ENCODE peak calls at places on chromosomes 7 and 10, in ten cellular contexts. S, T, H, L, U, D, O, R, M and A are unnamed samples.

GRCh38 chr10:14086596-14086995 is 244.1 kb downstream of the FRMD4A start:
- DNase-seq in S (no peak), T (no peak), H (no peak), L (no peak), U (no peak), D (no peak), O (no peak), R (no peak), M (no peak), A (no peak)

GRCh38 chr7:4040031-4040928 is 641.8 kb upstream of the FOXK1 start:
- DNase-seq in S (no peak), T (no peak), H (no peak), L (no peak), U (no peak), D (no peak), O (no peak), R (no peak), M (no peak), A (no peak)

GRCh38 chr10:25725917-25726716 is 207.9 kb upstream of the MYO3A start:
- DNase-seq in S (peak), T (no peak), H (peak), L (peak), U (no peak), D (peak), O (peak), R (peak), M (peak), A (peak)

GRCh38 chr10:132607961-132608495 is 70.4 kb downstream of the INPP5A start:
- DNase-seq in S (no peak), T (no peak), H (no peak), L (no peak), U (peak), D (no peak), O (no peak), R (no peak), M (no peak), A (no peak)

GRCh38 chr10:43926875-43927406 is 278.3 kb upstream of the ZNF32 start:
- DNase-seq in S (no peak), T (no peak), H (no peak), L (no peak), U (no peak), D (no peak), O (no peak), R (no peak), M (no peak), A (no peak)

GRCh38 chr7:91424372-91424771 is 160.1 kb downstream of the FZD1 start:
- DNase-seq in S (no peak), T (no peak), H (no peak), L (peak), U (no peak), D (no peak), O (no peak), R (no peak), M (no peak), A (no peak)

GRCh38 chr7:54544356-54545240 is 2.4 kb downstream of the VSTM2A start:
- DNase-seq in S (no peak), T (no peak), H (no peak), L (no peak), U (no peak), D (no peak), O (no peak), R (no peak), M (no peak), A (no peak)

GRCh38 chr7:28955723-28956607 is 2.2 kb downstream of the TRIL start:
- DNase-seq in S (peak), T (no peak), H (peak), L (peak), U (peak), D (no peak), O (no peak), R (peak), M (peak), A (peak)

GRCh38 chr7:34718867-34719266 is 60.8 kb downstream of the NPSR1 start:
- DNase-seq in S (no peak), T (no peak), H (no peak), L (no peak), U (no peak), D (no peak), O (no peak), R (no peak), M (no peak), A (no peak)

GRCh38 chr7:81299272-81299671 is 380.4 kb upstream of the SEMA3C start:
- DNase-seq in S (no peak), T (no peak), H (peak), L (peak), U (no peak), D (no peak), O (no peak), R (peak), M (peak), A (peak)

GRCh38 chr10:70539471-70539870 is 60.9 kb downstream of the PALD1 start:
- DNase-seq in S (no peak), T (no peak), H (no peak), L (no peak), U (no peak), D (no peak), O (no peak), R (no peak), M (no peak), A (no peak)

GRCh38 chr10:99742240-99742639 is 10.2 kb downstream of the CUTC start:
- DNase-seq in S (no peak), T (no peak), H (no peak), L (no peak), U (no peak), D (no peak), O (no peak), R (peak), M (no peak), A (no peak)

GRCh38 chr10:114526497-114527238 is 122.4 kb upstream of the AFAP1L2 start:
- DNase-seq in S (peak), T (peak), H (peak), L (peak), U (peak), D (peak), O (peak), R (peak), M (peak), A (peak)

GRCh38 chr10:24762966-24763623 is 39.4 kb upstream of the ARHGAP21 start:
- DNase-seq in S (no peak), T (no peak), H (peak), L (peak), U (no peak), D (no peak), O (no peak), R (peak), M (peak), A (peak)

GRCh38 chr10:11863353-11864105 is 40.4 kb downstream of the PROSER2 start:
- DNase-seq in S (no peak), T (peak), H (no peak), L (peak), U (peak), D (peak), O (peak), R (no peak), M (no peak), A (no peak)